ENCODE peak calls at places on chromosome 1, in four cellular contexts. Q is B cell, R is colonic mucosa, O is cardiac fibroblast. W is an unnamed sample.

GRCh38 chr1:201584510-201584991 is 45.6 kb downstream of the NAV1 start:
- DNase-seq in Q (no peak), R (peak), O (peak), W (no peak)

GRCh38 chr1:199157494-199157893 is 518.7 kb downstream of the PTPRC start:
- DNase-seq in Q (no peak), R (no peak), O (peak), W (no peak)

GRCh38 chr1:91604632-91605031 is 104.0 kb downstream of the CDC7 start:
- DNase-seq in Q (no peak), R (no peak), O (peak), W (no peak)

GRCh38 chr1:245279346-245279745 is 124.6 kb downstream of the KIF26B start:
- DNase-seq in Q (no peak), R (no peak), O (no peak), W (no peak)

GRCh38 chr1:30856260-30856790 is 52.2 kb downstream of the SDC3 start:
- DNase-seq in Q (no peak), R (no peak), O (no peak), W (no peak)

GRCh38 chr1:27979151-27979858 is 19.5 kb downstream of the XKR8 start:
- DNase-seq in Q (peak), R (no peak), O (peak), W (peak)

GRCh38 chr1:32939655-32940371 is 24.8 kb downstream of the RNF19B start:
- DNase-seq in Q (no peak), R (peak), O (peak), W (no peak)

GRCh38 chr1:150385537-150386445 is 21.8 kb downstream of the RPRD2 start:
- DNase-seq in Q (no peak), R (no peak), O (no peak), W (no peak)

GRCh38 chr1:178542554-178543290 is 29.8 kb downstream of the TEX35 start:
- DNase-seq in Q (peak), R (peak), O (peak), W (peak)

GRCh38 chr1:60149254-60149653 is 75.7 kb upstream of the C1orf87 start:
- DNase-seq in Q (no peak), R (peak), O (no peak), W (no peak)

GRCh38 chr1:171655215-171656116 is 3.0 kb upstream of the MYOC start:
- DNase-seq in Q (peak), R (peak), O (peak), W (peak)

GRCh38 chr1:151352001-151352718 is 5.1 kb upstream of the RFX5 start:
- DNase-seq in Q (no peak), R (no peak), O (peak), W (no peak)

GRCh38 chr1:58249729-58250586 is 296.6 kb downstream of the OMA1 start:
- DNase-seq in Q (peak), R (no peak), O (peak), W (peak)

GRCh38 chr1:82225407-82226197 is 424.9 kb downstream of the ADGRL2 start:
- DNase-seq in Q (no peak), R (no peak), O (peak), W (no peak)

DNA sequence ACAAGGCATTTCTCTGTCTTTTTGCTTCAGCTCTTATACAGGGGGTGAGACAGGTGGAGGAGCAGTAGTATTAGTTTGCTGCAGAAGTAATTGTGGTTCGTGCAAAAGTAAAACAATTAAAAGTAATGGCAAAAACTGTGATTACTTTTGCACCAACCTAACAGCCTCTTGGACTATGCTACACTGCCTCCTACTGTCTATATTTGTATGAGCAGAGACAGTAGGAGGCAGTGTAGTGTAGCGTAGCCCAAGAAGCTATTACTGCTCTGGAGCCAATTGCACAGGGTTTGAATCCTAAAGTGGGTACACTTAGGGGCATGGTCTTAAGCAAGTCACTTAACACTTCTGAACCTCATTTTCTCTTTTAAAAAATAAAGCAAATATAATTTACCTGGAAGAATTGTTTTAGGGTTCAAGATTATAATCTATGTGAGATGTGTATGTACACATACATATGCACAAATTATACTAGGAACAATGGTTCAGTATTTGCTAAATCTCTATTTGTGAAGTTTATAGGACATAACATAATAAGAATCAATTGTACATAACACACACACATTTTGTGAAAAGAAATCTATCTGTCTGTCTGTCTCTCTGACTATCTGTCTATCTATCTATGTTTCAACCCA is 103.8 kb downstream of the BRINP3 start:
- DNase-seq in Q (no peak), R (no peak), O (peak), W (peak)
- TF ChIP-seq CTCF in Q (no peak), R (peak), O (peak), W (peak)

GRCh38 chr1:25247024-25247828 is at the start of gene RSRP1:
- DNase-seq in Q (peak), R (peak), O (peak), W (peak)

GRCh38 chr1:25246600-25247023 is 642 bp downstream of the RSRP1 start:
- DNase-seq in Q (no peak), R (no peak), O (no peak), W (no peak)

GRCh38 chr1:25245809-25246599 is 1.2 kb downstream of the RSRP1 start:
- DNase-seq in Q (no peak), R (peak), O (peak), W (peak)

GRCh38 chr1:25245393-25245792 is 1.9 kb downstream of the RSRP1 start:
- DNase-seq in Q (no peak), R (no peak), O (no peak), W (no peak)

GRCh38 chr1:25247829-25248754 is 838 bp upstream of the RSRP1 start:
- DNase-seq in Q (no peak), R (no peak), O (no peak), W (no peak)
- TF ChIP-seq CTCF in Q (peak), R (no peak), O (no peak), W (peak)

DNA sequence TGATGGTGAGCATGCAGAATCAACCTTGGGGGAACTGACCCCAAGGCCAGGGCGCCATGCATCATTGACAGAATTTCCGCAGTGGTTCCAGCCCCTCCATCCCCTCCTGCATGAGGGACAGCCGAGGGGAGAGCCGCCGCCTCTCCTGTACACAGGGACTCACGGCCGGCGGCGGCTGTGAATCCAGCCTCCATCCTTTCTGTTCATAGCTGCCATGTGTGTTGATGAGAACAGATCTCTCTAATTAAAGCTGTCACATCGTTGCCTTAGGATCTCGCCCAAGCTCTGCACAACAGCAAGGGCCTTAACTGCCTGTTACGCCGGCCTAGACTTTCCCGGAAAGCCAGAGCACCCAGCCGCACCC is 151.7 kb downstream of the NPHP4 start:
- DNase-seq in Q (no peak), R (no peak), O (no peak), W (no peak)
- TF ChIP-seq CTCF in Q (no peak), R (no peak), O (no peak), W (no peak)

GRCh38 chr1:8443558-8444194 is 125.8 kb downstream of the SLC45A1 start:
- DNase-seq in Q (no peak), R (no peak), O (peak), W (no peak)
- TF ChIP-seq CTCF in Q (no peak), R (no peak), O (peak), W (no peak)

DNA sequence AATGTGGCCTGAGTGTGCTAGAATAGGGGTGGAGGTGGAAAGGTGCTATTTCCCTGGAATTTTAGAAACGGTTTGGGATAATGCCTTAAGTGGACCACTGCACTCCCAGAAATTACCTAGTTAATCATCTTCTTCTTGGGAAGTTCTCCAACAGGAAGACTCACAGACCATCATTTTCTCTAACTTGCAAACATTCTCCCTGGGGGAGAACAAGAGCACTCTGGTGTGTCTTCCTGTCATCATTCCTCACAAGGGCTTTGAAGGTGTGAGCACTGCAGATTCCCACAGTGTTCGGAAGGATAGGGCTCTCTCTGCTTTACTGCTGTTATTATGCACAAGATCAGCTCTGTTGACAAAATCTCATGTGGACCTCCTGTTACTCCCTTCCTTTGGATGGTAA is 54.9 kb upstream of the TSPAN2 start:
- DNase-seq in Q (no peak), R (no peak), O (no peak), W (no peak)
- TF ChIP-seq CTCF in Q (no peak), R (no peak), O (no peak), W (no peak)

GRCh38 chr1:162224267-162224666 is 152.4 kb downstream of the SPATA46 start:
- DNase-seq in Q (no peak), R (no peak), O (no peak), W (no peak)
- TF ChIP-seq CTCF in Q (no peak), R (no peak), O (no peak), W (no peak)

GRCh38 chr1:107272321-107272720 is 131.5 kb downstream of the NTNG1 start:
- DNase-seq in Q (no peak), R (no peak), O (no peak), W (no peak)

GRCh38 chr1:107276247-107276646 is 135.4 kb downstream of the NTNG1 start:
- DNase-seq in Q (no peak), R (no peak), O (no peak), W (no peak)

GRCh38 chr1:107273515-107273914 is 132.7 kb downstream of the NTNG1 start:
- DNase-seq in Q (no peak), R (no peak), O (no peak), W (no peak)

GRCh38 chr1:107274227-107274626 is 133.4 kb downstream of the NTNG1 start:
- DNase-seq in Q (no peak), R (no peak), O (no peak), W (no peak)

DNA sequence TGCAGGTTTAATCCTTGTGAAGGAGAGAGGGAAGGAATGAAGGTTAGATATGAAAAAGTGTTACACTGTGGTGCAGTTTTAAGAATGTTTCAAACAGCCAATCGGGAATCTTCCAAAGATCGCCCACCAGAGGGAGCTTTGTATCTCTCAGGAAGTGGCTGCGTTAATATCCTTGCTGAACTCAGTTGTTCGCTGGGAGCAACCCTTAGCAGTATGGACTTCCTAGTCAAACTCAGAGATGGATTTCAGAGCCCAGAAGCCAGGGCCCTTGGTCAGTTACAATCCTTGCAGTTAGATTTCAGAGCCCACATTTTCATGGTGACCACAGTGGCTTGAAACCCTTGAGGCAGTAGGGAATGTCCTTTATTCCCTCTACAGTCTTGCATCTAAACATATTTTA is 136.2 kb downstream of the NTNG1 start:
- DNase-seq in Q (peak), R (peak), O (peak), W (no peak)
- TF ChIP-seq CTCF in Q (peak), R (peak), O (no peak), W (no peak)

DNA sequence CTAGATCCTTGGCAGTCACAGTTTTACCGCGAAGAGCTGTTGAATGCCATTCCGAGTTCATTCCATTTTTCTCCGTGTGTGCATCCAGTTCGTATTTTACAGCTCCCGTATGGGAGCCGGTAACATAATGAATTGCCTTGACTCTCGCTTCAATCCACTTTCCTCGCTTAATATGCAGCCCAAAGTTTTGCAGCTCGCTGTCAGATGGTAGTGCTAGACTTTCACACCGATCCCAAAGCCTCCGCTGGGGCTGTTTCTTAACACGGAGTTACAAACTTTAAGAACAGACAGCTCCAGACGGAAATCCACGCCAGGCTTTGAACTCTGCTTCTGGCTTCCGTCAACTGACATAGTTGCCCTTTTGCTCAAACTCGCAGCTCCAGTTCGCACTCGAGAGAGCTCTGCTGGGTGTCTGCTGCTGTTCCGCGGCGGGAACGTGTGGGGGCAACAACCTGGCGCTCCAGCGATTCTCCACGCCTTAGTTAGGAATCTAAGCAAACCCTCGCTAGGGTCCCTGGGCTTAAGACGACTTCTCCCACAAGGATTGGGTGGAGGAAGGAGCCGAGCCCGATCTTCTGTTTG is 3.5 kb upstream of the ARID1A start:
- DNase-seq in Q (peak), R (peak), O (peak), W (peak)
- TF ChIP-seq CTCF in Q (no peak), R (no peak), O (no peak), W (no peak)

W was measured in GM13976.